ENCODE peak calls at places on chromosomes 1 and 21, in ten cellular contexts. P is LHCN-M2; Q is T-helper 2 cell; Y is NCI-H524; W is central memory CD4-positive, alpha-beta T cell; V is HS-5; R is M059J; B is cerebellum; T is choroid plexus epithelial cell; K is SHP77. J is an unnamed sample.

GRCh38 chr1:245363821-245364220 is 209.0 kb downstream of the KIF26B start:
- DNase-seq in P (peak), Q (no peak), Y (no peak), W (no peak), V (no peak), R (no peak), B (no peak), T (no peak), K (no peak), J (no peak)

GRCh38 chr1:156677616-156678596 is 699 bp upstream of the NES start:
- DNase-seq in P (peak), Q (peak), Y (peak), W (peak), V (no peak), R (peak), B (peak), T (peak), K (peak), J (no peak)

GRCh38 chr1:240417317-240417716 is 194.6 kb downstream of the GREM2 start:
- DNase-seq in P (peak), Q (no peak), Y (no peak), W (no peak), V (no peak), R (peak), B (no peak), T (no peak), K (no peak), J (no peak)

GRCh38 chr1:143699731-143700130 is 272.1 kb downstream of the FAM72C start:
- DNase-seq in P (no peak), Q (no peak), Y (no peak), W (no peak), V (no peak), R (no peak), B (no peak), T (no peak), K (no peak), J (no peak)

GRCh38 chr1:86389315-86389714 is 6.8 kb downstream of the ODF2L start:
- DNase-seq in P (no peak), Q (peak), Y (no peak), W (peak), V (no peak), R (no peak), B (no peak), T (no peak), K (no peak), J (no peak)

GRCh38 chr1:36731226-36732037 is 248.7 kb upstream of the CSF3R start:
- DNase-seq in P (no peak), Q (no peak), Y (no peak), W (no peak), V (no peak), R (no peak), B (no peak), T (no peak), K (no peak), J (no peak)

GRCh38 chr1:76133977-76134376 is 59.4 kb downstream of the ST6GALNAC3 start:
- DNase-seq in P (no peak), Q (no peak), Y (no peak), W (no peak), V (no peak), R (no peak), B (no peak), T (no peak), K (no peak), J (no peak)

GRCh38 chr1:92858564-92859399 is 26.9 kb downstream of the RPL5 start:
- DNase-seq in P (peak), Q (peak), Y (peak), W (peak), V (peak), R (peak), B (peak), T (peak), K (peak), J (peak)

GRCh38 chr1:178653091-178653490 is 72.0 kb upstream of the RALGPS2 start:
- DNase-seq in P (peak), Q (no peak), Y (no peak), W (no peak), V (no peak), R (peak), B (no peak), T (no peak), K (no peak), J (no peak)

GRCh38 chr21:21973806-21974205 is 975.6 kb downstream of the NCAM2 start:
- DNase-seq in P (peak), Q (no peak), Y (no peak), W (no peak), V (no peak), R (peak), B (no peak), T (peak), K (no peak), J (no peak)

GRCh38 chr1:24567792-24568388 is 12.0 kb downstream of the NCMAP start:
- DNase-seq in P (no peak), Q (no peak), Y (no peak), W (no peak), V (no peak), R (peak), B (no peak), T (peak), K (no peak), J (no peak)

GRCh38 chr1:228061411-228062084 is 21.0 kb upstream of the ARF1 start:
- DNase-seq in P (no peak), Q (no peak), Y (no peak), W (no peak), V (no peak), R (no peak), B (no peak), T (no peak), K (no peak), J (no peak)

GRCh38 chr1:232553050-232553754 is 76.7 kb downstream of the SIPA1L2 start:
- DNase-seq in P (no peak), Q (no peak), Y (peak), W (no peak), V (no peak), R (peak), B (peak), T (no peak), K (no peak), J (no peak)

GRCh38 chr1:41020654-41021053 is 871 bp downstream of the SLFNL1 start:
- DNase-seq in P (no peak), Q (no peak), Y (no peak), W (no peak), V (no peak), R (no peak), B (no peak), T (no peak), K (no peak), J (no peak)

GRCh38 chr1:96918406-96918805 is 196.8 kb downstream of the PTBP2 start:
- DNase-seq in P (peak), Q (no peak), Y (no peak), W (no peak), V (no peak), R (peak), B (no peak), T (peak), K (no peak), J (no peak)

J was measured in T-helper 17 cell.